ENCODE peak calls at places on chromosomes 5 and 9, in seven cellular contexts. N is astrocyte of the spinal cord, L is A549, X is SW 1271, P is amniotic stem cell, Q is T-helper 2 cell, S is SHP77. R is an unnamed sample.
A peak's percentile ranks its signal among the peaks of the same experiment; 100 is the strongest.

GRCh38 chr5:107671742-107672211 is 1.0 kb upstream of the EFNA5 start:
- DNase-seq in N (peak; percentile 76), L (peak; percentile 78), X (peak; percentile 93), P (peak; percentile 46), Q (no peak), S (peak; percentile 65), R (peak; percentile 66)

GRCh38 chr9:72622186-72622585 is 100.8 kb downstream of the TMC1 start:
- DNase-seq in N (no peak), L (no peak), X (no peak), P (no peak), Q (no peak), S (no peak), R (no peak)

GRCh38 chr9:134571946-134572914 is 69.4 kb upstream of the COL5A1 start:
- DNase-seq in N (no peak), L (no peak), X (no peak), P (no peak), Q (no peak), S (no peak), R (peak; percentile 42)

GRCh38 chr5:170611446-170612088 is 107.7 kb downstream of the KCNIP1 start:
- DNase-seq in N (peak; percentile 23), L (no peak), X (no peak), P (no peak), Q (no peak), S (no peak), R (no peak)

GRCh38 chr5:134140530-134141201 is 26.2 kb downstream of the TCF7 start:
- DNase-seq in N (peak; percentile 73), L (peak; percentile 65), X (peak; percentile 65), P (peak; percentile 43), Q (peak; percentile 51), S (peak; percentile 69), R (peak; percentile 89)

GRCh38 chr9:4921449-4921848 is 63.6 kb upstream of the JAK2 start:
- DNase-seq in N (no peak), L (no peak), X (no peak), P (no peak), Q (no peak), S (no peak), R (no peak)

GRCh38 chr5:77430726-77431125 is 61.4 kb downstream of the WDR41 start:
- DNase-seq in N (no peak), L (no peak), X (no peak), P (no peak), Q (no peak), S (no peak), R (peak; percentile 11)

GRCh38 chr5:107567901-107568671 is 102.7 kb downstream of the EFNA5 start:
- DNase-seq in N (no peak), L (no peak), X (no peak), P (no peak), Q (no peak), S (peak; percentile 55), R (no peak)

GRCh38 chr5:138963763-138964371 is 88.7 kb upstream of the LRRTM2 start:
- DNase-seq in N (no peak), L (no peak), X (no peak), P (no peak), Q (no peak), S (no peak), R (no peak)

GRCh38 chr9:2012347-2012746 is 2.8 kb upstream of the SMARCA2 start:
- DNase-seq in N (no peak), L (no peak), X (no peak), P (no peak), Q (no peak), S (no peak), R (no peak)

GRCh38 chr5:20145240-20145639 is 157.2 kb upstream of the CDH18 start:
- DNase-seq in N (no peak), L (no peak), X (no peak), P (no peak), Q (no peak), S (no peak), R (no peak)

GRCh38 chr9:133067006-133067405 is 5.2 kb downstream of the CEL start:
- DNase-seq in N (no peak), L (no peak), X (no peak), P (no peak), Q (no peak), S (no peak), R (no peak)

GRCh38 chr5:74199005-74199404 is 441.5 kb downstream of the ENC1 start:
- DNase-seq in N (peak; percentile 20), L (no peak), X (no peak), P (no peak), Q (no peak), S (no peak), R (peak; percentile 16)

GRCh38 chr5:134085411-134085810 is 29.1 kb upstream of the TCF7 start:
- DNase-seq in N (no peak), L (no peak), X (no peak), P (no peak), Q (no peak), S (no peak), R (no peak)

GRCh38 chr9:129140397-129141065 is 29.3 kb downstream of the PTPA start:
- DNase-seq in N (peak; percentile 74), L (no peak), X (no peak), P (peak; percentile 10), Q (no peak), S (peak; percentile 24), R (peak; percentile 38)

GRCh38 chr9:133540336-133541025 is 6.0 kb downstream of the ADAMTSL2 start:
- DNase-seq in N (no peak), L (no peak), X (no peak), P (no peak), Q (no peak), S (no peak), R (no peak)

GRCh38 chr5:118687085-118687484 is 301.3 kb downstream of the DTWD2 start:
- DNase-seq in N (no peak), L (no peak), X (no peak), P (no peak), Q (no peak), S (no peak), R (no peak)

R was measured in A172.